ENCODE peak calls at places on chromosome 18, in four cellular contexts. T, D, J and F are unnamed samples.

GRCh38 chr18:1585881-1586488 is 681.3 kb downstream of the ADCYAP1 start:
- DNase-seq in D (peak), T (peak), J (no peak), F (peak)

GRCh38 chr18:78875268-78875997 is 104.2 kb upstream of the SALL3 start:
- DNase-seq in J (no peak), T (no peak), D (no peak), F (no peak)

GRCh38 chr18:27564066-27564465 is 379.0 kb upstream of the CHST9 start:
- DNase-seq in T (no peak), D (no peak), J (no peak), F (no peak)

GRCh38 chr18:36633961-36634412 is 194.8 kb downstream of the TPGS2 start:
- DNase-seq in J (no peak), T (no peak), D (no peak), F (no peak)

GRCh38 chr18:46437019-46437418 is 220.0 kb downstream of the LOXHD1 start:
- DNase-seq in J (no peak), D (no peak), T (no peak), F (no peak)

GRCh38 chr18:58315739-58316215 is 271.8 kb downstream of the NEDD4L start:
- DNase-seq in D (no peak), J (no peak), T (no peak), F (no peak)

GRCh38 chr18:50083708-50084107 is 111.2 kb downstream of the MYO5B start:
- DNase-seq in D (no peak), T (no peak), J (no peak), F (no peak)

GRCh38 chr18:28365406-28365805 is 188.5 kb upstream of the CDH2 start:
- DNase-seq in J (no peak), D (peak), T (no peak), F (no peak)

GRCh38 chr18:27843783-27844415 is 333.0 kb downstream of the CDH2 start:
- DNase-seq in T (peak), J (no peak), D (peak), F (peak)

GRCh38 chr18:1294229-1294628 is 389.6 kb downstream of the ADCYAP1 start:
- DNase-seq in D (no peak), J (no peak), T (no peak), F (no peak)

GRCh38 chr18:58527116-58528010 is 101.5 kb downstream of the ALPK2 start:
- DNase-seq in T (no peak), D (no peak), J (no peak), F (no peak)

GRCh38 chr18:671405-671804 is 14.0 kb downstream of the TYMS start:
- DNase-seq in T (no peak), D (no peak), J (no peak), F (no peak)

GRCh38 chr18:32483002-32483401 is 12.3 kb upstream of the GAREM1 start:
- DNase-seq in T (no peak), D (no peak), J (no peak), F (no peak)

GRCh38 chr18:21241224-21242131 is 554 bp upstream of the GREB1L start:
- DNase-seq in D (peak), J (no peak), T (no peak), F (no peak)

GRCh38 chr18:7370812-7371211 is 139.9 kb downstream of the LRRC30 start:
- DNase-seq in J (peak), T (no peak), D (no peak), F (no peak)

GRCh38 chr18:35983818-35984217 is 11.3 kb downstream of the RMP24 start:
- DNase-seq in J (no peak), D (peak), T (no peak), F (no peak)

GRCh38 chr18:58335223-58335622 is 291.2 kb downstream of the NEDD4L start:
- DNase-seq in J (no peak), T (no peak), D (no peak), F (no peak)

GRCh38 chr18:55485666-55486065 is 102.3 kb downstream of the TCF4 start:
- DNase-seq in T (no peak), J (no peak), D (peak), F (no peak)

GRCh38 chr18:49733896-49734585 is 79.3 kb downstream of the ACAA2 start:
- DNase-seq in D (no peak), T (no peak), J (no peak), F (no peak)

GRCh38 chr18:58264846-58265245 is 220.8 kb downstream of the NEDD4L start:
- DNase-seq in J (no peak), T (no peak), D (no peak), F (no peak)

GRCh38 chr18:67600181-67600631 is 83.7 kb upstream of the DSEL start:
- DNase-seq in D (peak), J (no peak), T (peak), F (peak)

GRCh38 chr18:59699750-59700534 is 2.7 kb upstream of the CCBE1 start:
- DNase-seq in J (no peak), T (no peak), D (no peak), F (no peak)

GRCh38 chr18:1048048-1048447 is 143.4 kb downstream of the ADCYAP1 start:
- DNase-seq in J (no peak), T (peak), D (no peak), F (peak)

GRCh38 chr18:56709463-56709862 is 58.3 kb downstream of the WDR7 start:
- DNase-seq in D (peak), J (no peak), T (peak), F (peak)

GRCh38 chr18:25075793-25076192 is 276.2 kb downstream of the ZNF521 start:
- DNase-seq in J (no peak), D (no peak), T (no peak), F (no peak)

GRCh38 chr18:76448262-76449109 is 46.6 kb downstream of the ZNF516 start:
- DNase-seq in D (peak), J (peak), T (no peak), F (no peak)

GRCh38 chr18:11981633-11982366 is 493 bp downstream of the IMPA2 start:
- DNase-seq in T (peak), J (peak), D (peak), F (no peak)

GRCh38 chr18:38368886-38369285 is 803.3 kb upstream of the CELF4 start:
- DNase-seq in T (no peak), D (peak), J (no peak), F (no peak)

GRCh38 chr18:24792164-24792563 is 331.7 kb downstream of the HRH4 start:
- DNase-seq in D (no peak), T (no peak), J (no peak), F (no peak)

GRCh38 chr18:76480913-76481312 is 14.1 kb downstream of the ZNF516 start:
- DNase-seq in T (no peak), D (no peak), J (no peak), F (no peak)

GRCh38 chr18:519019-519879 is 18.7 kb upstream of the COLEC12 start:
- DNase-seq in D (peak), T (peak), J (peak), F (no peak)

GRCh38 chr18:74289137-74289536 is 2.6 kb downstream of the CYB5A start:
- DNase-seq in D (peak), T (peak), J (no peak), F (no peak)

GRCh38 chr18:78627546-78628315 is 351.9 kb upstream of the SALL3 start:
- DNase-seq in T (no peak), D (no peak), J (no peak), F (no peak)

GRCh38 chr18:73023975-73024374 is 156.2 kb upstream of the NETO1 start:
- DNase-seq in T (no peak), D (no peak), J (no peak), F (no peak)

GRCh38 chr18:75072672-75073371 is 136.1 kb downstream of the PTGR3 start:
- DNase-seq in T (no peak), D (no peak), J (no peak), F (no peak)

GRCh38 chr18:79933765-79934164 is 17.7 kb downstream of the SLC66A2 start:
- DNase-seq in T (peak), D (peak), J (peak), F (peak)
- TF ChIP-seq CTCF in T (peak), D (peak), J (no peak), F (peak)

DNA sequence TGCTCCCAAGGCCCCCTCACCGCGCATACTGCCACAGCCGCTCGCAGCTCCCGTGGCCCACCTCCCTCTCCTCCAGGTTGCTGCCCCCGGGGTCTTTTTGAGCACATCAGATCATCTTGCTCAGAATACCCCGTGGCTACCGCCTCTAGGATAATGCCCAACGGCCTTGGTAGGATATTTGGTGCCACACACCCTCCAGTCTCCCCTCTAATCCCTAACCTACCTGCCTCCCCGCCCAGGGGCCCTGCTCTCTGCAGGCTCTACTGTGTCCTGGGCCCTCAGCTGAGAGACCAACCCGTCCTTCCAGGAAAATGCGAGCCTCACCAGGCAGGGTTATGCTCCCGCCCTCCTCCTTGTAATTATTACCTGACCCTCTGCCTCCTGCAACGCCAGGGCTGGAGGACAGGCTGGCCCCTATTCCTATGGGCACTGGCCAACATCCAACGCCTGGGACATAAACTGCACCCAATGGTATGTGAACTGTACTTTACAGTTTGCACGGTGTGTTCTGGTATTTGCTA is 1.5 kb upstream of the MTCL1 start:
- DNase-seq in D (no peak), J (no peak), T (no peak), F (no peak)
- H3K4me3 ChIP-seq in D (peak), J (peak), T (no peak), F (peak)

GRCh38 chr18:44837491-44838185 is 156.9 kb downstream of the SETBP1 start:
- DNase-seq in T (no peak), D (no peak), J (no peak), F (no peak)
- TF ChIP-seq CTCF in T (no peak), D (no peak), J (no peak), F (no peak)

DNA sequence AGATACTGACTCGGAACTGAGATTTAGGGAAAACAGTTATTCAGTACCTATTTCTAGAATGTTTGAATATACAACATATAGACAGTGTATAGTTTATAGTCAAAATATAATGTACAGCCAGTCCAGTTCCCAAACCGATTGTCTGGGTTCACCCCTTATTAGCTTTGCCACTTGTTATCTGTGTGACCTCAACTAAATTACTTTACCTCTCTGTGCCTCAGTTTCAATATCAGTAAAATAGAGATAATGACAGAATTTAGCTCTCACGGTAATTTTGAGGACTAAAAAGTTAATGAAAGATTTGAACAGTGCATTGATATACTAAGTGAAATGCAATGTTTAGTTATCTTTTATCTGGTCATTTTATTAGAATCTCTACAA is 750 bp upstream of the RIOK3 start:
- DNase-seq in T (no peak), J (no peak), D (no peak), F (no peak)
- H3K4me3 ChIP-seq in T (peak), J (peak), D (peak), F (peak)

GRCh38 chr18:5068856-5069255 is 128.2 kb downstream of the AKAIN1 start:
- DNase-seq in D (no peak), T (no peak), J (no peak), F (no peak)

GRCh38 chr18:5064846-5065245 is 132.2 kb downstream of the AKAIN1 start:
- DNase-seq in D (no peak), T (no peak), J (no peak), F (no peak)

GRCh38 chr18:5061785-5062184 is 135.3 kb downstream of the AKAIN1 start:
- DNase-seq in D (no peak), T (no peak), J (no peak), F (no peak)

GRCh38 chr18:5060543-5060942 is 136.5 kb downstream of the AKAIN1 start:
- DNase-seq in D (no peak), J (no peak), T (no peak), F (no peak)

DNA sequence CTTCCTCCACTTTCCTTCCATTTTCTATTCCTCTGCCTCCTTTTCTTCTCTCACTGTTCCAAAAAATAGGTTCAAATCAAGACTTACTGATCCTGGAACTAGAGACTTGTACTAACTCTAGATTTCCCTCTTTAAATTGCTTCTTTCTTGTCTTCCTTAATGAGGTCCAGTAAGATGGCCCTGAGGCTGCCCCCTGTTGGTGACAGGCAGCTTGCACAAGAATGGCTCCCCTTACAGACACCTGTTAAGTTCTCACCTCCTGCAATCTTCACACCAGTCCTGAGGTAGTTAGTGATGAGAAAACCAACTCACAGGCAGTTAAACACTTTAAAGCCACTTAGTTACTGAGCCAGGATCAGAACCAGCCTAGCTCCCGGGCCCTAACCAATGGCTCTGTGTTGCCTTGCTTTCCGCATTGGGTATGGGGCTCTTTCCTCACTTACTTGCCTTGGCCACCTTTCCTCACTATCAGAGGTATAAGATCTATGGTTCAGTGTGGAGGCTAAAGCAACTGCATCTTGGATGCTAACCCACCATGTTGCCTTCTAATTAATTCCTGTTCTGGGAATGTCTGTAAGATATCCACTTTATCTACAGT is 130.6 kb downstream of the AKAIN1 start:
- DNase-seq in J (no peak), D (no peak), T (no peak), F (no peak)
- TF ChIP-seq CTCF in J (peak), D (no peak), T (no peak), F (peak)

DNA sequence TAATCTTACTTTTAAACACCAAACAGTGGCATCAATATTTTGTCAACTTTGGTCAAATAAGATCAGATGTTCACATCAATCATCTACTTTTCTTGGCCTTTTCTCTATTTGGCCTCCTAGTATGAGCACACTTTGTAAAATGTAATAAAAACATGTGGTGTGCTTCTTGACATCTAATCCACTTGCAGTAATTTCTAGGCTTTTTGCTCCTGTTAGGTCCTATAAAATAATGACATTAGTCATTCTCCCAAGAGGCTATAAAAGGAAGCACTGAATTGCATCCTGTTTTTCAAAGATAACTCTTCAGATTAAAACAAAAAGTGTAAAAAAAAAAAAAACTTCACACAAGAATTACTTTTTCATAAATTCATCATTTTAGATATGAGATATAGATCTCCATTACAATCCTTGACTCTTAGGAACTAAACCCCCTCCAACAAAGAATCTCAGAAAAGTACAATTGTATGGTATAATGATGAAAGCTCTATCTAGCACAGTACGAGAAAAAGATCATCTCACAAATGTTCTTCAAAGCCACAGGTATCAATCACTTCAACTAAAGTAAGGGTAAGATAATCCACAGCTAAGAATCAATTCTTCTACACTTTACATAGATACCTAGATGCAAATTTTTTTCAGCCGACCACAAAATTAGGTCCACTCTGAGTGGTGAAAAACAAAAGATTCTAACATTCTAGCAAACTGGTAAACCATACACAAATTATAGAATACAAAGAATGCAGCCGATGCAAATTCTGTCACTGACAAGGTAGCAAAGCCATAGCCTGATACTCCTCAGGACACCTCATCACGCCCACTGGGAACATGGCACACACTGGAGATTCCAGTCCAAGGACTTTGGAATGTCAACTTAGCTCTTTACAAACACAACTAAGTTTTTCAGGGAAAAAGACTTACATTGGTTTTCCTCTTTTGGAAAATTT is 2.7 kb downstream of the BCL2 start:
- DNase-seq in T (no peak), J (no peak), D (no peak), F (no peak)
- H3K4me3 ChIP-seq in T (no peak), J (peak), D (no peak), F (no peak)